ENCODE peak calls at places on chromosome 22, in ten cellular contexts. One of them, this sample, is unnamed.

GRCh38 chr22:33986167-33986771 is 66.0 kb upstream of the LARGE1 start:
- DNase-seq in stimulated activated CD4-positive, alpha-beta T cell treated with anti-CD3 and anti-CD28 coated beads, Interleukin-1b, Interleukin-23, amount 100 ng/mL, for 24 hours: no peak
- DNase-seq in KG1: no peak
- DNase-seq in foreskin fibroblast: no peak
- DNase-seq in mucosa of gallbladder: no peak
- DNase-seq in endothelial cell: no peak
- DNase-seq in GM23248: no peak
- DNase-seq in WTC11: no peak
- DNase-seq in naive thymus-derived CD8-positive, alpha-beta T cell: no peak
- DNase-seq in right lobe of liver: no peak
- DNase-seq in this sample: no peak

GRCh38 chr22:42356547-42356946 is 75.7 kb downstream of the NFAM1 start:
- DNase-seq in KG1: no peak
- DNase-seq in stimulated activated CD4-positive, alpha-beta T cell treated with anti-CD3 and anti-CD28 coated beads, Interleukin-1b, Interleukin-23, amount 100 ng/mL, for 24 hours: no peak
- DNase-seq in WTC11: no peak
- DNase-seq in endothelial cell: no peak
- DNase-seq in foreskin fibroblast: no peak
- DNase-seq in right lobe of liver: no peak
- DNase-seq in mucosa of gallbladder: no peak
- DNase-seq in naive thymus-derived CD8-positive, alpha-beta T cell: no peak
- DNase-seq in GM23248: no peak
- DNase-seq in this sample: no peak

GRCh38 chr22:46813816-46814597 is 51.6 kb downstream of the TBC1D22A start:
- DNase-seq in WTC11: no peak
- DNase-seq in mucosa of gallbladder: peak
- DNase-seq in naive thymus-derived CD8-positive, alpha-beta T cell: no peak
- DNase-seq in KG1: no peak
- DNase-seq in endothelial cell: no peak
- DNase-seq in right lobe of liver: no peak
- DNase-seq in GM23248: peak
- DNase-seq in stimulated activated CD4-positive, alpha-beta T cell treated with anti-CD3 and anti-CD28 coated beads, Interleukin-1b, Interleukin-23, amount 100 ng/mL, for 24 hours: no peak
- DNase-seq in foreskin fibroblast: peak
- DNase-seq in this sample: peak

GRCh38 chr22:39617342-39617741 is 46.8 kb downstream of the CACNA1I start:
- DNase-seq in WTC11: no peak
- DNase-seq in foreskin fibroblast: no peak
- DNase-seq in KG1: no peak
- DNase-seq in GM23248: no peak
- DNase-seq in endothelial cell: no peak
- DNase-seq in mucosa of gallbladder: no peak
- DNase-seq in stimulated activated CD4-positive, alpha-beta T cell treated with anti-CD3 and anti-CD28 coated beads, Interleukin-1b, Interleukin-23, amount 100 ng/mL, for 24 hours: no peak
- DNase-seq in naive thymus-derived CD8-positive, alpha-beta T cell: no peak
- DNase-seq in right lobe of liver: no peak
- DNase-seq in this sample: no peak

GRCh38 chr22:27705391-27706080 is 96.0 kb downstream of the MN1 start:
- DNase-seq in KG1: peak
- DNase-seq in endothelial cell: no peak
- DNase-seq in foreskin fibroblast: no peak
- DNase-seq in WTC11: no peak
- DNase-seq in naive thymus-derived CD8-positive, alpha-beta T cell: no peak
- DNase-seq in GM23248: no peak
- DNase-seq in stimulated activated CD4-positive, alpha-beta T cell treated with anti-CD3 and anti-CD28 coated beads, Interleukin-1b, Interleukin-23, amount 100 ng/mL, for 24 hours: no peak
- DNase-seq in right lobe of liver: no peak
- DNase-seq in mucosa of gallbladder: no peak
- DNase-seq in this sample: no peak

GRCh38 chr22:48332438-48333322 is 1495.0 kb downstream of the BRD1 start:
- DNase-seq in mucosa of gallbladder: no peak
- DNase-seq in GM23248: no peak
- DNase-seq in right lobe of liver: no peak
- DNase-seq in naive thymus-derived CD8-positive, alpha-beta T cell: no peak
- DNase-seq in KG1: no peak
- DNase-seq in WTC11: no peak
- DNase-seq in endothelial cell: no peak
- DNase-seq in stimulated activated CD4-positive, alpha-beta T cell treated with anti-CD3 and anti-CD28 coated beads, Interleukin-1b, Interleukin-23, amount 100 ng/mL, for 24 hours: no peak
- DNase-seq in foreskin fibroblast: no peak
- DNase-seq in this sample: no peak

GRCh38 chr22:18044548-18045271 is 20.3 kb upstream of the MICAL3 start:
- DNase-seq in mucosa of gallbladder: no peak
- DNase-seq in right lobe of liver: peak
- DNase-seq in foreskin fibroblast: no peak
- DNase-seq in GM23248: no peak
- DNase-seq in KG1: no peak
- DNase-seq in naive thymus-derived CD8-positive, alpha-beta T cell: no peak
- DNase-seq in stimulated activated CD4-positive, alpha-beta T cell treated with anti-CD3 and anti-CD28 coated beads, Interleukin-1b, Interleukin-23, amount 100 ng/mL, for 24 hours: no peak
- DNase-seq in endothelial cell: no peak
- DNase-seq in WTC11: no peak
- DNase-seq in this sample: no peak

GRCh38 chr22:37276771-37277170 is 5.5 kb upstream of the CYTH4 start:
- DNase-seq in stimulated activated CD4-positive, alpha-beta T cell treated with anti-CD3 and anti-CD28 coated beads, Interleukin-1b, Interleukin-23, amount 100 ng/mL, for 24 hours: no peak
- DNase-seq in WTC11: no peak
- DNase-seq in naive thymus-derived CD8-positive, alpha-beta T cell: no peak
- DNase-seq in mucosa of gallbladder: no peak
- DNase-seq in KG1: no peak
- DNase-seq in right lobe of liver: peak
- DNase-seq in GM23248: no peak
- DNase-seq in endothelial cell: no peak
- DNase-seq in foreskin fibroblast: no peak
- DNase-seq in this sample: no peak

GRCh38 chr22:34931026-34931425 is 134.9 kb upstream of the ISX start:
- DNase-seq in naive thymus-derived CD8-positive, alpha-beta T cell: no peak
- DNase-seq in right lobe of liver: no peak
- DNase-seq in endothelial cell: no peak
- DNase-seq in foreskin fibroblast: no peak
- DNase-seq in KG1: no peak
- DNase-seq in stimulated activated CD4-positive, alpha-beta T cell treated with anti-CD3 and anti-CD28 coated beads, Interleukin-1b, Interleukin-23, amount 100 ng/mL, for 24 hours: no peak
- DNase-seq in mucosa of gallbladder: no peak
- DNase-seq in GM23248: no peak
- DNase-seq in WTC11: no peak
- DNase-seq in this sample: no peak